ENCODE peak calls at places on chromosomes 12 and 14, in six cellular contexts. D, S, P, U, M and R are unnamed samples.

GRCh38 chr14:100899841-100900771 is 3.4 kb downstream of the RTL1 start:
- DNase-seq in D (peak), S (peak), P (no peak), U (no peak), M (peak), R (no peak)

GRCh38 chr12:109111775-109112491 is 4.5 kb upstream of the ACACB start:
- DNase-seq in D (peak), S (no peak), P (peak), U (peak), M (peak), R (peak)

GRCh38 chr12:109098142-109098652 is 800 bp downstream of the UNG start:
- DNase-seq in D (no peak), S (peak), P (peak), U (peak), M (peak), R (no peak)

GRCh38 chr12:15563683-15564082 is 225.5 kb downstream of the EPS8 start:
- DNase-seq in D (no peak), S (no peak), P (peak), U (no peak), M (no peak), R (no peak)

GRCh38 chr12:92675092-92675865 is 27.5 kb upstream of the PLEKHG7 start:
- DNase-seq in D (no peak), S (no peak), P (no peak), U (no peak), M (no peak), R (no peak)

GRCh38 chr12:69994593-69995222 is 169.7 kb downstream of the MYRFL start:
- DNase-seq in D (no peak), S (no peak), P (peak), U (no peak), M (no peak), R (no peak)

GRCh38 chr12:27178723-27179398 is 65.2 kb upstream of the STK38L start:
- DNase-seq in D (no peak), S (no peak), P (peak), U (no peak), M (no peak), R (no peak)

GRCh38 chr12:14981049-14981448 is 8.2 kb downstream of the PDE6H start:
- DNase-seq in D (no peak), S (no peak), P (no peak), U (no peak), M (peak), R (no peak)

GRCh38 chr12:14810167-14810952 is 3.6 kb downstream of the SMCO3 start:
- DNase-seq in D (no peak), S (peak), P (no peak), U (no peak), M (no peak), R (no peak)

GRCh38 chr12:115953031-115953430 is 324.5 kb downstream of the MED13L start:
- DNase-seq in D (no peak), S (no peak), P (no peak), U (no peak), M (no peak), R (no peak)

GRCh38 chr12:57224973-57225679 is 4.4 kb upstream of the SHMT2 start:
- DNase-seq in D (peak), S (peak), P (peak), U (peak), M (no peak), R (no peak)

GRCh38 chr14:101226603-101227425 is 323.3 kb upstream of the RTL1 start:
- DNase-seq in D (no peak), S (peak), P (no peak), U (no peak), M (no peak), R (no peak)

GRCh38 chr12:64633186-64633939 is 23.1 kb downstream of the RASSF3 start:
- DNase-seq in D (no peak), S (no peak), P (no peak), U (no peak), M (no peak), R (no peak)

GRCh38 chr14:41385787-41386186 is 220.9 kb upstream of the LRFN5 start:
- DNase-seq in D (no peak), S (no peak), P (no peak), U (no peak), M (no peak), R (no peak)

GRCh38 chr12:90390947-90391346 is 564.0 kb downstream of the CCER1 start:
- DNase-seq in D (no peak), S (no peak), P (peak), U (no peak), M (no peak), R (no peak)

GRCh38 chr14:21408152-21408551 is 24.3 kb upstream of the SUPT16H start:
- DNase-seq in D (no peak), S (no peak), P (peak), U (no peak), M (no peak), R (no peak)

GRCh38 chr12:98238513-98238912 is 276.9 kb upstream of the TMPO start:
- DNase-seq in D (no peak), S (no peak), P (peak), U (no peak), M (no peak), R (no peak)

GRCh38 chr14:28461379-28461778 is 305.2 kb upstream of the FOXG1 start:
- DNase-seq in D (no peak), S (no peak), P (peak), U (no peak), M (no peak), R (no peak)

GRCh38 chr14:88707088-88707487 is 85.7 kb downstream of the EML5 start:
- DNase-seq in D (no peak), S (no peak), P (no peak), U (no peak), M (no peak), R (no peak)

GRCh38 chr12:49824886-49825285 is 3.3 kb downstream of the NCKAP5L start:
- DNase-seq in D (no peak), S (no peak), P (peak), U (no peak), M (no peak), R (no peak)

GRCh38 chr12:6950401-6950801 is 755 bp upstream of the PTPN6 start:
- DNase-seq in D (peak), S (no peak), P (no peak), U (no peak), M (no peak), R (no peak)